ENCODE peak calls at places on chromosomes 16 and 17, in four cellular contexts. K, W, E and G are unnamed samples.
A peak's percentile ranks its signal among the peaks of the same experiment; 100 is the strongest.

GRCh38 chr16:15790458-15790857 is 66.4 kb downstream of the MYH11 start:
- DNase-seq in W (no peak), E (no peak), K (no peak), G (no peak)

GRCh38 chr17:55266051-55266957 is 1.5 kb downstream of the HLF start:
- DNase-seq in K (no peak), E (peak; percentile 26), W (peak; percentile 75), G (no peak)

GRCh38 chr16:11572301-11572995 is 14.3 kb downstream of the LITAF start:
- DNase-seq in W (peak; percentile 42), K (peak; percentile 53), E (peak; percentile 79), G (no peak)

GRCh38 chr17:17495448-17496188 is 577 bp downstream of the RASD1 start:
- DNase-seq in W (peak; percentile 77), E (peak; percentile 28), K (no peak), G (no peak)

GRCh38 chr17:13736915-13737314 is 135.2 kb upstream of the HS3ST3A1 start:
- DNase-seq in K (no peak), E (no peak), W (no peak), G (no peak)

GRCh38 chr17:11135819-11136218 is 105.2 kb upstream of the SHISA6 start:
- DNase-seq in E (no peak), K (no peak), W (no peak), G (no peak)

GRCh38 chr16:77775911-77776909 is 12.2 kb upstream of the VAT1L start:
- DNase-seq in K (no peak), W (no peak), E (no peak), G (no peak)

GRCh38 chr17:4479982-4480751 is 18.5 kb upstream of the SPNS2 start:
- DNase-seq in K (no peak), E (no peak), W (no peak), G (no peak)

GRCh38 chr17:40551091-40551873 is 14.0 kb downstream of the CCR7 start:
- DNase-seq in W (peak; percentile 80), K (no peak), E (no peak), G (no peak)

GRCh38 chr17:28547623-28548416 is 4.6 kb downstream of the UNC119 start:
- DNase-seq in K (peak; percentile 34), E (peak; percentile 40), W (peak; percentile 87), G (peak; percentile 51)

GRCh38 chr17:83079340-83079747 is at the start of gene METRNL:
- DNase-seq in K (peak; percentile 48), W (peak; percentile 92), E (peak; percentile 46), G (peak; percentile 83)

GRCh38 chr16:89360760-89361435 is 129.5 kb downstream of the ANKRD11 start:
- DNase-seq in W (peak; percentile 70), E (peak; percentile 82), K (peak; percentile 52), G (no peak)

GRCh38 chr17:80947200-80947940 is 44.3 kb upstream of the CHMP6 start:
- DNase-seq in E (no peak), W (peak; percentile 41), K (no peak), G (no peak)

GRCh38 chr16:15949210-15950166 is at the start of gene ABCC1:
- DNase-seq in E (peak; percentile 61), W (peak; percentile 78), K (peak; percentile 42), G (peak; percentile 58)

GRCh38 chr17:79391808-79392233 is 219.0 kb downstream of the RBFOX3 start:
- DNase-seq in K (peak; percentile 39), W (peak; percentile 82), E (peak; percentile 48), G (peak; percentile 37)

GRCh38 chr17:38603786-38604478 is 1.8 kb downstream of the SRCIN1 start:
- DNase-seq in W (no peak), E (no peak), K (no peak), G (no peak)
- H3K27me3 ChIP-seq in W (peaks cover 65% of the 10 kb centered on the region), E (peaks cover 34% of the 10 kb centered on the region), K (peaks cover 39% of the 10 kb centered on the region), G (no peaks in the 10 kb centered on the region)

GRCh38 chr16:67167588-67167987 is 2.8 kb upstream of the NOL3 start:
- DNase-seq in K (no peak), E (no peak), W (no peak), G (no peak)
- H3K4me1 ChIP-seq in K (peaks cover 50% of the 10 kb centered on the region), E (peaks cover 43% of the 10 kb centered on the region), W (peaks cover 58% of the 10 kb centered on the region), G (peaks cover 18% of the 10 kb centered on the region)

GRCh38 chr17:30241051-30241450 is 5.6 kb upstream of the SLC6A4 start:
- DNase-seq in K (no peak), W (no peak), E (no peak), G (no peak)
- H3K27me3 ChIP-seq in K (peaks cover 21% of the 10 kb centered on the region), W (peaks cover 26% of the 10 kb centered on the region), E (peaks cover 10% of the 10 kb centered on the region), G (no peaks in the 10 kb centered on the region)

DNA sequence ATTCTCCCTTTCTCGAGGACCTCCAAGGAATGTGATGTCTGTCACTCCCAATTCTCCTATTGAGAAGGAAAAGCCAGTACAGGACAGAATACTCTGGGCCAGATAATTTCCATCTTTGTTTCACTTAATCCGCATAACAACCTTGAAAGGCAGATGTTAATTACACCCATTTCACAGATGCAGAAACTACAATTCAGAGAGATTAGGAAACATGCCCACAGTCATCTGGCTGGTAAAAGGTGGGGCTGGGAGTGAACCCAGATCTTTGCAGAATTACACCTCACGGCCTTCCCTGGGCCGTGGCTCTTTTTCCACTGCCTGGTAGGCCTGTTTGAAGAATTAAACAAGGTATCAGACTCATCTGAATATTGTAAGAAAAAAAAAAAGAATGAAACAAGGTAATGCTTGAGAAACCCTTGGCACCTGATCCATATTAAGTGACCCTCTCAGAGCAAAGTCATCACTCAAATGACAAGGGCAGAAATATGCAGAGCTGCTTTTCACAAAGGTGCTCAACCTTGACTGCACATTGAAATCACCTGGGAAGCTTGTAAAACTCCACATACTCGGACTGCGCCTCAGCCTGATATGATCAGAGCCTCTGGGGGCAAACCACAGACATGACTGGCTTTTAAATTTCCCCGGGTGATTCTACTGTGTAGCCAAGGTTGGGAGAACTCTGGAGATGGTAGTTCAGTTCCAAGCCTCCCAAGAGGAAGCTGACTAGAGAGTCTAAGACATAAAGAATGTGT is 16.6 kb upstream of the G6PC1 start:
- DNase-seq in K (no peak), W (no peak), E (no peak), G (no peak)
- H3K4me1 ChIP-seq in K (no peaks in the 10 kb centered on the region), W (peaks cover 7% of the 10 kb centered on the region), E (no peaks in the 10 kb centered on the region), G (no peaks in the 10 kb centered on the region)

GRCh38 chr17:48526986-48527741 is 3.6 kb downstream of the HOXB1 start:
- DNase-seq in K (no peak), W (no peak), E (no peak), G (no peak)

GRCh38 chr17:48520631-48521045 is 10.2 kb downstream of the HOXB1 start:
- DNase-seq in E (no peak), W (no peak), K (no peak), G (peak; percentile 57)

GRCh38 chr17:48519427-48519826 is 11.4 kb downstream of the HOXB1 start:
- DNase-seq in K (no peak), E (no peak), W (no peak), G (no peak)

GRCh38 chr17:48522031-48522593 is 8.7 kb downstream of the HOXB1 start:
- DNase-seq in K (no peak), W (no peak), E (no peak), G (no peak)

DNA sequence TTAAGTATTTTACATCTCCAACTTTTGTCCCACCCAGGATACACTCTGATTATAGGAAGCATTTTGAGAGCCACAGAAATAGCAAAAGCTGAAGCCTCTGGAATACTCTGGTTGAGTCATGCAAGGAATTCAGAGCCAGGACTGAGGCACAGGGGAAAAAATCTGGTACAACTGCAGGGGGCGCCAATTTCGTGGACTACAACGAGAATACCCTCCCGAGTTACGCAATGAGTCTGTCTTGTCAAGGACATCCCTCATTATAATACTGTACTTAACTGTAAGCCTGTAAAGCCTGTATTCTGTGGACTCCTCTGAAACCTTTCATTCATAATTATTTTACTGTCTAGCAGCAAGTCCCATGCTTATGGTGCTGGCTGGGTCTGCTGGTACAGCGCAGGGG is 7.8 kb downstream of the HOXB1 start:
- DNase-seq in W (no peak), E (no peak), K (no peak), G (no peak)
- H3K27me3 ChIP-seq in W (peaks cover 40% of the 10 kb centered on the region), E (no peaks in the 10 kb centered on the region), K (no peaks in the 10 kb centered on the region), G (peaks cover 2% of the 10 kb centered on the region)